ENCODE peak calls at places on chromosomes 13 and 19, in ten cellular contexts. I is HL-60; C is aorta; Z is endodermal cell; A is fibroblast of lung; J is adrenal gland; D is tibial artery; P is CD8-positive, alpha-beta memory T cell; V is Peyer's patch; X is thoracic aorta. T is an unnamed sample. For H3K27me3, the result is how much of the 10 kb centered on the place peaks cover.

GRCh38 chr13:76438050-76438449 is 448.2 kb downstream of the KCTD12 start:
- DNase-seq in I (no peak), C (no peak), Z (no peak), A (peak), J (no peak), D (no peak), P (no peak), V (no peak), X (no peak), T (no peak)

GRCh38 chr13:21033224-21033855 is 28.0 kb downstream of the LATS2 start:
- DNase-seq in I (no peak), C (no peak), Z (peak), A (peak), J (peak), D (peak), P (no peak), V (peak), X (no peak), T (peak)

GRCh38 chr13:111270126-111270525 is 50.3 kb upstream of the TEX29 start:
- DNase-seq in I (no peak), C (no peak), Z (no peak), A (no peak), J (no peak), D (no peak), P (no peak), V (no peak), X (no peak), T (no peak)

GRCh38 chr13:105806335-105806920 is 729.0 kb downstream of the EFNB2 start:
- DNase-seq in I (no peak), C (no peak), Z (no peak), A (peak), J (no peak), D (no peak), P (no peak), V (no peak), X (no peak), T (no peak)

GRCh38 chr13:23778007-23778687 is 111.1 kb downstream of the MIPEP start:
- DNase-seq in I (no peak), C (no peak), Z (no peak), A (peak), J (no peak), D (no peak), P (no peak), V (no peak), X (no peak), T (no peak)

GRCh38 chr19:39372047-39372802 is 18.7 kb downstream of the PAF1 start:
- DNase-seq in I (no peak), C (peak), Z (no peak), A (peak), J (peak), D (peak), P (no peak), V (peak), X (peak), T (no peak)

GRCh38 chr13:33612641-33613638 is 205.0 kb upstream of the RFC3 start:
- DNase-seq in I (no peak), C (no peak), Z (no peak), A (no peak), J (no peak), D (no peak), P (no peak), V (no peak), X (no peak), T (no peak)

GRCh38 chr13:48446454-48446853 is 33.5 kb upstream of the LPAR6 start:
- DNase-seq in I (no peak), C (no peak), Z (no peak), A (peak), J (no peak), D (no peak), P (no peak), V (no peak), X (no peak), T (no peak)

GRCh38 chr13:100423375-100423774 is 165.2 kb downstream of the GGACT start:
- DNase-seq in I (peak), C (no peak), Z (no peak), A (no peak), J (no peak), D (no peak), P (no peak), V (no peak), X (no peak), T (no peak)

GRCh38 chr13:105787518-105788085 is 747.9 kb downstream of the EFNB2 start:
- DNase-seq in I (no peak), C (no peak), Z (no peak), A (no peak), J (no peak), D (no peak), P (no peak), V (no peak), X (no peak), T (no peak)

GRCh38 chr13:79782541-79783216 is 301.7 kb downstream of the NDFIP2 start:
- DNase-seq in I (no peak), C (peak), Z (peak), A (peak), J (no peak), D (no peak), P (no peak), V (no peak), X (no peak), T (peak)

GRCh38 chr19:31270897-31271568 is 78.2 kb downstream of the TSHZ3 start:
- DNase-seq in I (no peak), C (no peak), Z (no peak), A (peak), J (no peak), D (peak), P (no peak), V (no peak), X (no peak), T (no peak)

GRCh38 chr13:50701469-50701868 is 142.0 kb downstream of the DLEU7 start:
- DNase-seq in I (no peak), C (no peak), Z (no peak), A (no peak), J (no peak), D (no peak), P (no peak), V (no peak), X (no peak), T (no peak)

GRCh38 chr13:112496166-112496565 is 91.8 kb downstream of the TUBGCP3 start:
- DNase-seq in I (no peak), C (no peak), Z (no peak), A (no peak), J (no peak), D (no peak), P (no peak), V (no peak), X (no peak), T (no peak)

GRCh38 chr13:60158321-60158801 is 5.4 kb downstream of the DIAPH3 start:
- DNase-seq in I (no peak), C (no peak), Z (peak), A (no peak), J (no peak), D (no peak), P (no peak), V (no peak), X (no peak), T (peak)

GRCh38 chr13:65112123-65113075 is 2117.7 kb downstream of the PCDH9 start:
- DNase-seq in I (no peak), C (no peak), Z (no peak), A (peak), J (no peak), D (no peak), P (no peak), V (no peak), X (no peak), T (no peak)

GRCh38 chr19:38304866-38305429 is 897 bp downstream of the C19orf33 start:
- DNase-seq in I (no peak), C (no peak), Z (peak), A (peak), J (no peak), D (no peak), P (no peak), V (peak), X (no peak), T (peak)

GRCh38 chr13:22880756-22881701 is 299.8 kb upstream of the SGCG start:
- DNase-seq in I (no peak), C (no peak), Z (peak), A (no peak), J (no peak), D (no peak), P (no peak), V (no peak), X (no peak), T (peak)

GRCh38 chr19:52946322-52947310 is 16.1 kb downstream of the ZNF816 start:
- DNase-seq in I (no peak), C (peak), Z (peak), A (peak), J (no peak), D (no peak), P (no peak), V (peak), X (no peak), T (peak)

GRCh38 chr13:52842440-52842839 is 6.0 kb downstream of the PCDH8 start:
- DNase-seq in I (no peak), C (no peak), Z (no peak), A (no peak), J (no peak), D (no peak), P (no peak), V (no peak), X (no peak), T (no peak)

GRCh38 chr13:41061914-41062837 is 867 bp downstream of the WBP4 start:
- DNase-seq in I (peak), C (no peak), Z (no peak), A (peak), J (no peak), D (no peak), P (no peak), V (no peak), X (no peak), T (no peak)

GRCh38 chr19:8367327-8368001 is 3.5 kb downstream of the ANGPTL4 start:
- DNase-seq in I (no peak), C (peak), Z (peak), A (peak), J (peak), D (peak), P (no peak), V (peak), X (peak), T (peak)

GRCh38 chr13:27481766-27482165 is 31.4 kb upstream of the MTIF3 start:
- DNase-seq in I (peak), C (no peak), Z (peak), A (no peak), J (peak), D (no peak), P (no peak), V (peak), X (no peak), T (peak)

GRCh38 chr13:113901642-113902041 is 37.8 kb upstream of the GAS6 start:
- DNase-seq in I (no peak), C (no peak), Z (peak), A (no peak), J (no peak), D (no peak), P (no peak), V (no peak), X (no peak), T (no peak)

GRCh38 chr13:92137519-92137918 is 739.1 kb downstream of the GPC5 start:
- DNase-seq in I (no peak), C (no peak), Z (no peak), A (peak), J (no peak), D (no peak), P (no peak), V (no peak), X (no peak), T (no peak)

GRCh38 chr13:45341799-45342584 is 1.0 kb upstream of the TPT1 start:
- DNase-seq in I (no peak), C (peak), Z (no peak), A (peak), J (peak), D (peak), P (no peak), V (peak), X (peak), T (no peak)

GRCh38 chr13:97264663-97265062 is 42.5 kb downstream of the MBNL2 start:
- DNase-seq in I (no peak), C (no peak), Z (no peak), A (no peak), J (no peak), D (no peak), P (no peak), V (no peak), X (no peak), T (no peak)

GRCh38 chr19:41296323-41296935 is 13.5 kb upstream of the CCDC97 start:
- DNase-seq in I (no peak), C (no peak), Z (no peak), A (no peak), J (no peak), D (no peak), P (no peak), V (no peak), X (no peak), T (no peak)

GRCh38 chr19:55418185-55418584 is 10.6 kb upstream of the UBE2S start:
- DNase-seq in I (no peak), C (no peak), Z (peak), A (peak), J (peak), D (no peak), P (peak), V (peak), X (no peak), T (peak)

GRCh38 chr19:19226663-19227062 is 14.9 kb downstream of the NCAN start:
- DNase-seq in I (no peak), C (no peak), Z (no peak), A (no peak), J (no peak), D (no peak), P (no peak), V (no peak), X (no peak), T (no peak)

GRCh38 chr19:459724-460511 is 915 bp downstream of the SHC2 start:
- DNase-seq in I (no peak), C (peak), Z (peak), A (peak), J (peak), D (no peak), P (no peak), V (peak), X (no peak), T (peak)

GRCh38 chr19:43624933-43625332 is 5.5 kb upstream of the ZNF428 start:
- DNase-seq in I (peak), C (no peak), Z (peak), A (no peak), J (peak), D (peak), P (peak), V (peak), X (no peak), T (peak)

GRCh38 chr19:4678881-4679379 is 8.8 kb upstream of the MYDGF start:
- DNase-seq in I (no peak), C (no peak), Z (peak), A (peak), J (peak), D (no peak), P (no peak), V (no peak), X (no peak), T (peak)

GRCh38 chr19:32224371-32225244 is 120.8 kb upstream of the ZNF507 start:
- DNase-seq in I (peak), C (peak), Z (peak), A (peak), J (peak), D (no peak), P (peak), V (peak), X (no peak), T (peak)

GRCh38 chr19:474126-475078 is 13.6 kb upstream of the SHC2 start:
- DNase-seq in I (no peak), C (peak), Z (no peak), A (no peak), J (no peak), D (no peak), P (no peak), V (no peak), X (no peak), T (no peak)

GRCh38 chr19:46298477-46299003 is 1.7 kb downstream of the HIF3A start:
- DNase-seq in I (no peak), C (no peak), Z (peak), A (no peak), J (no peak), D (no peak), P (no peak), V (no peak), X (no peak), T (no peak)

GRCh38 chr19:46297700-46298476 is 1.0 kb downstream of the HIF3A start:
- DNase-seq in I (no peak), C (peak), Z (peak), A (no peak), J (peak), D (peak), P (no peak), V (peak), X (peak), T (no peak)

GRCh38 chr19:46296722-46297431 is at the start of gene HIF3A:
- DNase-seq in I (no peak), C (peak), Z (peak), A (no peak), J (peak), D (peak), P (no peak), V (peak), X (no peak), T (peak)

GRCh38 chr19:46299004-46299509 is 2.2 kb downstream of the HIF3A start:
- DNase-seq in I (peak), C (peak), Z (peak), A (peak), J (peak), D (peak), P (no peak), V (peak), X (peak), T (no peak)

DNA sequence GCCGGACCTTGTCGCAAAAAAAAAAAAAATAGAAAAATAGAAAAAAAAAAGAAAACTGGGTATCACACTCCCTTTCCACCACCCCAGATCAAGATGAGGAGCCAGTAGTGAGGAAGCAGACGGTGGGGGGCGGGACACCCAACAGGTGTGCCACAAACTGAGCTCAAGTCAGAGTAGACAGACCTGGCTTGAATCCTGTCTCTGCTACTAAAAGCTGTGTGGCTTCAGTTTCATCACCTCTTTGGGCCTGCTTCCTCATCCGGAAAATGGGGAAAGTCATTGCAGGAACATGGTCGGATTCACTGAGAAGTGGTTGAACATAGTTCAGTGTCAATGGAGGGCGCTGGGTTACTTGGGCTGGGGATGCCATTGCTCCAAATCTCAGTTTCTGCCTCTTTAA is 2.9 kb downstream of the HIF3A start:
- DNase-seq in I (peak), C (no peak), Z (no peak), A (no peak), J (no peak), D (peak), P (no peak), V (no peak), X (no peak), T (no peak)
- H3K27me3 ChIP-seq in I (under half), C (under half), Z (under half), A (under half), J (under half), D (under half), P (under half), V (under half), X (under half), T (under half)

GRCh38 chr19:11196406-11197287 is 698 bp downstream of the KANK2 start:
- DNase-seq in I (no peak), C (peak), Z (peak), A (peak), J (peak), D (no peak), P (no peak), V (no peak), X (no peak), T (peak)

GRCh38 chr19:11198769-11199469 is 1.6 kb upstream of the KANK2 start:
- DNase-seq in I (no peak), C (no peak), Z (peak), A (no peak), J (no peak), D (peak), P (no peak), V (no peak), X (no peak), T (peak)

GRCh38 chr19:11197291-11198174 is at the start of gene KANK2:
- DNase-seq in I (no peak), C (peak), Z (peak), A (peak), J (peak), D (peak), P (peak), V (peak), X (no peak), T (peak)

GRCh38 chr19:11199517-11199916 is 2.2 kb upstream of the KANK2 start:
- DNase-seq in I (no peak), C (no peak), Z (no peak), A (no peak), J (no peak), D (no peak), P (no peak), V (no peak), X (no peak), T (no peak)

GRCh38 chr19:11198175-11198534 is 810 bp upstream of the KANK2 start:
- DNase-seq in I (no peak), C (no peak), Z (no peak), A (no peak), J (no peak), D (no peak), P (no peak), V (no peak), X (no peak), T (no peak)
- H3K4me3 ChIP-seq in I (peak), C (no peak), Z (peak), A (peak), J (no peak), D (peak), P (no peak), V (no peak), X (peak), T (no peak)

DNA sequence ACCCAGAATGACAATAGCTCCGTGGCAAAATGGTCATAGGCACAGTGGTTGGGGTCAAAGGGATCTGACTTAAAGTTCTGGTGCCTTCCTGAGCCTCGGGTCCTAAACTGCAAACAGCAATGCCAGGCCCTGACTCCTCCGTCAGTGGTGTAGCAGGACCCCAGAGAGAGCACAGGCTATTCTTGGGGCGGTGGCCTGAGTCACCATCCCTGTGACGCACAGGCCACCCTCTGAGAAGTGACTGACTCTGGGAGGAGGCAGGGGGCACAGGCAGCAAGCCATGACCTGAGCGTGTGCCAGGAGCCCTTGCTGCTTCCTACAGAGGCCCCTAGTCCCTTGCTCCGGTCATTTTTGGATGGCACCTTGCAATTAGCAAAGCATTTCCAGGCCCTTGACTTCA is 18.7 kb downstream of the PLVAP start:
- DNase-seq in I (no peak), C (peak), Z (no peak), A (no peak), J (no peak), D (peak), P (no peak), V (no peak), X (no peak), T (no peak)
- H3K27ac ChIP-seq in I (no peak), C (no peak), Z (no peak), A (no peak), J (no peak), D (peak), P (no peak), V (peak), X (no peak), T (no peak)

GRCh38 chr19:15456871-15457700 is 7.3 kb downstream of the RASAL3 start:
- DNase-seq in I (no peak), C (no peak), Z (peak), A (no peak), J (no peak), D (no peak), P (no peak), V (peak), X (no peak), T (peak)

GRCh38 chr19:15454371-15454800 is 4.6 kb upstream of the WIZ start:
- DNase-seq in I (no peak), C (no peak), Z (no peak), A (no peak), J (no peak), D (no peak), P (no peak), V (no peak), X (no peak), T (no peak)

GRCh38 chr19:15457701-15458484 is 6.5 kb downstream of the RASAL3 start:
- DNase-seq in I (no peak), C (no peak), Z (no peak), A (no peak), J (no peak), D (no peak), P (no peak), V (no peak), X (no peak), T (no peak)

GRCh38 chr19:15456441-15456840 is 6.7 kb upstream of the WIZ start:
- DNase-seq in I (no peak), C (no peak), Z (no peak), A (no peak), J (no peak), D (no peak), P (no peak), V (no peak), X (no peak), T (no peak)

GRCh38 chr19:15455996-15456395 is 6.2 kb upstream of the WIZ start:
- DNase-seq in I (no peak), C (no peak), Z (no peak), A (no peak), J (no peak), D (no peak), P (no peak), V (no peak), X (no peak), T (no peak)
- H3K27me3 ChIP-seq in I (under half), C (under half), Z (half or more), A (under half), J (under half), D (under half), P (under half), V (under half), X (under half), T (under half)

DNA sequence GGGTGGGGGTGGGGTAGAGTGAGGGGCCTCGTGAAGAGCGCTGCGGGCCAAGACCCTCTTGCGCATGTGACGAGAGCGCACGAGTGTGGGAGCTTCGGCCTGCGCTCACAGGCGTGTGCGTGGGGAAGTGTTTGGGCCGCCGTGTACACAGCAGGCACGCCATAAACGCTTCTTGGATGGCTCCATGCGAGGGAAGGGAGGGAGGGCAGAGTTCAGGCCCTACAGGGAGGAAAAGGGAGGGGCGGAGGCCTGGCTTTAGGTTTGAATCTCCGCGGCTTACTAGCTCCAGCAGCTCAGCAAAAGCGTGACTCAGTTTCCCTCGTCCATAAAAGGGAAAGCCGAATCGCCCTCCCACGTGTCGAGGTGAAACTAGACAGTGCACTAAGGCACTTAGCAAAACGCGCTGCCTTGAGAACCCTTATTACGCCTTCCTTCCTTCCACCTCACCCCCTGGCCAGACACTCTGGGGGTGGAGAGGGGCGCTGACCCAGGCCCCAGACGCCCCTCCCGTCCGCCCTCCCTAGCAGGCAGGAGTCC is 12.5 kb downstream of the GADD45B start:
- DNase-seq in I (no peak), C (no peak), Z (no peak), A (no peak), J (no peak), D (no peak), P (no peak), V (peak), X (no peak), T (no peak)
- H3K4me3 ChIP-seq in I (no peak), C (peak), Z (no peak), A (peak), J (no peak), D (peak), P (no peak), V (peak), X (peak), T (no peak)

T was measured in mesendoderm.